ENCODE peak calls at places on chromosomes 5 and 9, in six cellular contexts. C, K, O, V, X and R are unnamed samples.

GRCh38 chr9:134753191-134753590 is 111.6 kb downstream of the COL5A1 start:
- DNase-seq in V (no peak), K (no peak), X (no peak), C (no peak), O (no peak), R (no peak)

GRCh38 chr9:2345013-2345412 is 276.6 kb upstream of the VLDLR start:
- DNase-seq in K (no peak), X (no peak), C (no peak), O (no peak), V (no peak), R (no peak)

GRCh38 chr5:118126159-118126558 is 862.2 kb downstream of the DTWD2 start:
- DNase-seq in O (no peak), V (no peak), K (no peak), C (no peak), X (no peak), R (peak; percentile 1)

GRCh38 chr5:143629871-143630658 is 181.9 kb upstream of the HMHB1 start:
- DNase-seq in O (no peak), C (no peak), X (no peak), V (peak; percentile 53), K (peak; percentile 91), R (peak; percentile 52)

GRCh38 chr9:36486454-36486932 is 86.2 kb upstream of the MELK start:
- DNase-seq in O (no peak), K (no peak), C (no peak), V (no peak), X (no peak), R (no peak)

GRCh38 chr9:95023217-95024003 is 294.1 kb downstream of the FANCC start:
- DNase-seq in V (peak; percentile 82), C (no peak), K (peak; percentile 52), X (peak; percentile 72), O (no peak), R (peak; percentile 97)

GRCh38 chr9:107782381-107782780 is 292.8 kb upstream of the KLF4 start:
- DNase-seq in K (no peak), V (peak; percentile 55), C (no peak), O (no peak), X (no peak), R (no peak)

GRCh38 chr5:170429014-170429413 is 39.8 kb upstream of the KCNMB1 start:
- DNase-seq in X (no peak), C (no peak), K (no peak), V (peak; percentile 44), O (no peak), R (no peak)

GRCh38 chr5:169160405-169160901 is 140.5 kb downstream of the SLIT3 start:
- DNase-seq in X (peak; percentile 25), O (no peak), C (no peak), K (no peak), V (no peak), R (no peak)

GRCh38 chr9:115069771-115070170 is 48.2 kb downstream of the TNC start:
- DNase-seq in C (no peak), O (no peak), X (no peak), V (no peak), K (no peak), R (no peak)
- TF ChIP-seq CTCF in C (no peak), O (no peak), X (no peak), V (no peak), K (no peak), R (no peak)

GRCh38 chr5:68252678-68253520 is 37.3 kb downstream of the PIK3R1 start:
- DNase-seq in C (no peak), O (no peak), V (peak; percentile 88), X (peak; percentile 32), K (peak; percentile 35), R (no peak)
- H3K4me3 ChIP-seq in C (peak overlapping the region; percentile 5), O (no peak overlapping the region), V (no peak overlapping the region), X (no peak overlapping the region), K (no peak overlapping the region), R (no peak overlapping the region)

DNA sequence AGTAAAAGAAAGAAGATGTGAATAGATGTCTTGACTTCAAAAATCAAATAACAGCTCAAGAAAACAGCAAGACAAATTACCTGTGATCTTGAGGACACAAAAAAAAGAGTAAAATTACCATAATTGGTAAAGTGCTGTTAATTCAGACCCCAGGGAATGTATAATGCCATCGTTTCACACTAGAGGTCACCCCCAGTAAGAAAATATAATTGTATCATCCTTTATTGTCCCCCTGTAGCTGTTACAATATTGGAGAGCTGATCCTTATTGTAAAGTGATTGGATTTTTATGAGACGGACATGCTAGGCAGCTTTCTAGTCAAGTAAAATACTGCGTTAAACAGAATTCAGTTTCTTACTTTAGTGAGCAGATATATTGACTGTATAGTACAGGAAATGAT is 377.0 kb downstream of the TLE1 start:
- DNase-seq in C (no peak), K (no peak), O (no peak), V (no peak), X (no peak), R (no peak)
- TF ChIP-seq CTCF in C (no peak), K (no peak), O (peak; percentile 45), V (no peak), X (no peak), R (peak; percentile 6)

DNA sequence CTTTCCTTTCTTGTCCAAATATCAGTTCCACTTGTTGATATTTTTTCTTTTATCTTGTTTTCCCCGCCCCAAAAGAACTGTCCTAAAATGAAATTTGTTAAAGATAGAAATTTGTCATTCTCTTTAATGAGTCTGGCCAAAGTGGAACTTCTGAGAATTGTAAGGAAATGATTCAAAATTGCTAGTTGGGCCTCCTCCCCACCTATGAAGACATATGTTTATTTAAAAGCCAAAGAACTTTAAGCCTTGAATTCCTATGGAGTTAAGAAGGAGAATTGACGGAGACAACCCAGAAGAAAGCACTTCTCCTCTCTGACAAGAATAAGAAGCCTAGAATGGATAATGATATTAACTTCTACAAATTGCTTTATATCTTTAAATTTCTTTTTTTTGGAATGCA is 59.1 kb upstream of the ALDH1A1 start:
- DNase-seq in V (no peak), K (no peak), O (no peak), C (no peak), X (no peak), R (no peak)
- H3K4me3 ChIP-seq in V (no peak overlapping the region), K (no peak overlapping the region), O (no peak overlapping the region), C (no peak overlapping the region), X (no peak overlapping the region), R (no peak overlapping the region)

DNA sequence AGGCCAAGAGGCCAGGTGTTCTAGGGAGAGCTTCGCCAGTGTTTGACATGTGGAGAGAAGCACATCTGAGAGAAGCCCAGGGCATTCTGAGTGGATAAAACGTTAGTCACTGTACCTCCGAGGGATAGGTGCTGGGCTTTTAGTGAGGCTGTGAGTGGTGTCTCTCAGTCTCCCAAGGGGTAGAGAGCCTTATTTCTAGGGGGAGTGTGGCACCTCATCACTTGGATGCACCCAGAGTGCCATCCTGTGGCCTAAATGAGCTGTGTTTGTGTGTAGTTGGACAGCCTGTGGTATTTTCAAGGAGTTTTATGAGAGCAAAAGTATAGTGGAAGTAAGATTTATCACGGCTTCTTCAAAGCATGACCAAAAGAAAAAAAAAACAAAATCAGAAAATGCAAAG is 1046.9 kb upstream of the WWC1 start:
- DNase-seq in V (peak; percentile 26), C (no peak), X (no peak), K (no peak), O (no peak), R (no peak)
- TF ChIP-seq CTCF in V (peak; percentile 47), C (no peak), X (no peak), K (peak; percentile 43), O (peak; percentile 68), R (peak; percentile 41)